ENCODE peak calls at places on chromosomes 16 and 17, in five cellular contexts. E is ovary, Z is gastrocnemius medialis, D is brain microvascular endothelial cell, B is fibroblast of pulmonary artery. O is an unnamed sample.

GRCh38 chr16:8674413-8675022 is at the start of gene ABAT:
- DNase-seq in E (peak), Z (peak), D (peak), B (peak), O (peak)

GRCh38 chr16:83725313-83725712 is 82.5 kb upstream of the HSBP1 start:
- DNase-seq in E (no peak), Z (no peak), D (no peak), B (no peak), O (no peak)

GRCh38 chr17:9224485-9224884 is 203.2 kb downstream of the NTN1 start:
- DNase-seq in E (no peak), Z (no peak), D (no peak), B (no peak), O (no peak)

GRCh38 chr16:74275031-74275636 is 21.5 kb upstream of the PSMD7 start:
- DNase-seq in E (no peak), Z (no peak), D (no peak), B (peak), O (no peak)

GRCh38 chr17:79581306-79581932 is 29.4 kb downstream of the RBFOX3 start:
- DNase-seq in E (no peak), Z (no peak), D (no peak), B (no peak), O (no peak)

GRCh38 chr16:50830698-50831097 is 88.8 kb downstream of the CYLD start:
- DNase-seq in E (no peak), Z (no peak), D (no peak), B (no peak), O (no peak)

GRCh38 chr16:67537636-67538591 is 9.3 kb downstream of the RIPOR1 start:
- DNase-seq in E (peak), Z (peak), D (no peak), B (peak), O (peak)

GRCh38 chr16:969508-970378 is 1.0 kb downstream of the LMF1 start:
- DNase-seq in E (peak), Z (no peak), D (no peak), B (peak), O (no peak)

GRCh38 chr17:21345236-21345635 is 30.9 kb upstream of the KCNJ12 start:
- DNase-seq in E (peak), Z (no peak), D (no peak), B (no peak), O (no peak)

GRCh38 chr17:36726199-36726598 is 124.8 kb downstream of the MRM1 start:
- DNase-seq in E (no peak), Z (no peak), D (no peak), B (no peak), O (no peak)

GRCh38 chr16:11972128-11972527 is 4.4 kb upstream of the SNX29 start:
- DNase-seq in E (no peak), Z (no peak), D (no peak), B (peak), O (peak)

GRCh38 chr16:71414038-71414437 is 27.8 kb downstream of the TLE7 start:
- DNase-seq in E (no peak), Z (no peak), D (no peak), B (no peak), O (no peak)

GRCh38 chr16:7025616-7026190 is 306.9 kb upstream of the RBFOX1 start:
- DNase-seq in E (peak), Z (peak), D (peak), B (no peak), O (peak)

GRCh38 chr17:74282587-74283370 is 8.7 kb downstream of the DNAI2 start:
- DNase-seq in E (no peak), Z (no peak), D (no peak), B (no peak), O (peak)

GRCh38 chr17:2484876-2485275 is 26.8 kb downstream of the METTL16 start:
- DNase-seq in E (no peak), Z (no peak), D (no peak), B (no peak), O (no peak)

GRCh38 chr16:89873109-89873821 is at the start of gene TCF25:
- DNase-seq in E (peak), Z (peak), D (peak), B (peak), O (peak)

GRCh38 chr16:1296688-1297412 is 12.6 kb upstream of the UBE2I start:
- DNase-seq in E (no peak), Z (peak), D (peak), B (no peak), O (peak)

GRCh38 chr16:84443166-84443802 is 61.2 kb downstream of the MEAK7 start:
- DNase-seq in E (no peak), Z (no peak), D (no peak), B (no peak), O (no peak)

GRCh38 chr16:84535408-84535807 is 30.9 kb upstream of the MEAK7 start:
- DNase-seq in E (no peak), Z (no peak), D (no peak), B (no peak), O (no peak)

GRCh38 chr17:20116683-20117309 is 107.6 kb downstream of the SPECC1 start:
- DNase-seq in E (peak), Z (no peak), D (peak), B (peak), O (peak)

GRCh38 chr16:13425840-13426239 is 494.1 kb upstream of the ERCC4 start:
- DNase-seq in E (no peak), Z (no peak), D (no peak), B (no peak), O (no peak)

GRCh38 chr17:31319253-31319661 is 2.2 kb downstream of the EVI2A start:
- DNase-seq in E (no peak), Z (no peak), D (no peak), B (no peak), O (no peak)

GRCh38 chr17:29069526-29070041 is 26.6 kb downstream of the PIPOX start:
- DNase-seq in E (no peak), Z (no peak), D (no peak), B (no peak), O (no peak)

GRCh38 chr17:19958023-19958422 is 19.6 kb downstream of the AKAP10 start:
- DNase-seq in E (no peak), Z (no peak), D (peak), B (peak), O (peak)

GRCh38 chr17:71922439-71922838 is 198.4 kb upstream of the SOX9 start:
- DNase-seq in E (no peak), Z (no peak), D (peak), B (peak), O (no peak)

GRCh38 chr17:63780507-63780906 is 6.5 kb downstream of the DDX42 start:
- DNase-seq in E (no peak), Z (peak), D (no peak), B (peak), O (peak)

GRCh38 chr17:34562387-34562786 is 17.0 kb upstream of the TMEM132E start:
- DNase-seq in E (no peak), Z (no peak), D (no peak), B (no peak), O (no peak)
- TF ChIP-seq CTCF in E (no peak), Z (no peak), D (peak), B (peak), O (peak)

GRCh38 chr17:13909901-13910519 is 159.3 kb upstream of the COX10 start:
- DNase-seq in E (no peak), Z (no peak), D (no peak), B (no peak), O (no peak)
- TF ChIP-seq CTCF in E (no peak), Z (no peak), D (no peak), B (no peak), O (no peak)

GRCh38 chr17:50100480-50100883 is 5.3 kb downstream of the PDK2 start:
- DNase-seq in E (no peak), Z (no peak), D (no peak), B (no peak), O (no peak)

GRCh38 chr17:50100921-50101345 is 5.8 kb downstream of the PDK2 start:
- DNase-seq in E (peak), Z (no peak), D (no peak), B (no peak), O (peak)

GRCh38 chr17:50102164-50102991 is 7.2 kb downstream of the PDK2 start:
- DNase-seq in E (no peak), Z (peak), D (no peak), B (no peak), O (peak)

GRCh38 chr17:50103252-50103651 is 8.1 kb downstream of the PDK2 start:
- DNase-seq in E (no peak), Z (no peak), D (no peak), B (no peak), O (no peak)

GRCh38 chr17:50101346-50102163 is 6.4 kb downstream of the PDK2 start:
- DNase-seq in E (peak), Z (no peak), D (no peak), B (peak), O (no peak)
- TF ChIP-seq CTCF in E (no peak), Z (peak), D (no peak), B (no peak), O (peak)

GRCh38 chr17:45824901-45825492 is 19.7 kb upstream of the SPPL2C start:
- DNase-seq in E (no peak), Z (no peak), D (no peak), B (no peak), O (no peak)

GRCh38 chr17:45823598-45823997 is 21.1 kb upstream of the SPPL2C start:
- DNase-seq in E (no peak), Z (no peak), D (no peak), B (no peak), O (no peak)

GRCh38 chr17:45826919-45827628 is 17.6 kb upstream of the SPPL2C start:
- DNase-seq in E (no peak), Z (no peak), D (no peak), B (no peak), O (no peak)

GRCh38 chr17:45825792-45826191 is 18.9 kb upstream of the SPPL2C start:
- DNase-seq in E (no peak), Z (no peak), D (no peak), B (no peak), O (no peak)

GRCh38 chr17:45824475-45824874 is 20.2 kb upstream of the SPPL2C start:
- DNase-seq in E (no peak), Z (no peak), D (no peak), B (no peak), O (no peak)
- TF ChIP-seq CTCF in E (no peak), Z (no peak), D (no peak), B (no peak), O (no peak)

DNA sequence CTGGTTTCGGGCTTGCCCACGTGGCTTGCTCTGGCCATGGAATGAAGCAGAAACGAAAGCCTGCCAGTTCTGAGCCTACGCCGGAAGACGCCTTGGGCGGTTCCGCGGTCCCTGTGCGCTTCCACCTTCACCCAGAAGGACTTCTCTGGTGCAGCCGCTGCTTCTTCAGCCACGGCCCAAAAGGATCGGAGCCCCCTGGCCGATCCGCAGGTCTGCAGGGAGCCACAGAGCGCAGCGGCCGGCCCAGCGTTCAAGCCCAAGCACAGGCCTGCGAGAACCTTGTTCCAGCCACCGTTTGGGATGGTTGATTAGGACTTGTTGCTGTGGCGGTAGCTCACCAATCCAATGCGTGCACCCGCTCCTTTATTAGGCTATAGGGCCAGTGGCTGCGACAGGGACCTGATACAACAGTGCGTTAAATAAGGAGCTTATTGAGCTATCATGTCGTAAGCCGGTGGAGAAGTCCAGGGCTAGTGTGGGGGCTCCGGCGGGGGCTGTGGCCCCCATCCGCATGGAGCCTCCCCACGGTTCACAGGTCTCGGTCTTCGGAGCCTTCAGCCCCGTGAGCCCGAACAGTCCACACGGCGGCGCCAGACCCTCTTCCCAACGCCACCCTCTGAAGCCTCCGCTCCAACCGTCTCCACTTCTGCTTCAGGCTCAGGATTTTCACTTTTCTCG is 10.2 kb upstream of the MPP2 start:
- DNase-seq in E (no peak), Z (no peak), D (peak), B (peak), O (no peak)
- TF ChIP-seq CTCF in E (no peak), Z (no peak), D (peak), B (peak), O (peak)

GRCh38 chr17:18093616-18094408 is 6.1 kb downstream of the DRG2 start:
- DNase-seq in E (no peak), Z (peak), D (peak), B (peak), O (peak)
- TF ChIP-seq CTCF in E (no peak), Z (no peak), D (peak), B (peak), O (peak)

GRCh38 chr16:72859581-72859980 is 188.3 kb downstream of the ZFHX3 start:
- DNase-seq in E (no peak), Z (no peak), D (no peak), B (no peak), O (no peak)

GRCh38 chr16:72854537-72854936 is 193.4 kb downstream of the ZFHX3 start:
- DNase-seq in E (no peak), Z (no peak), D (no peak), B (no peak), O (no peak)

GRCh38 chr16:72857841-72858594 is 189.9 kb downstream of the ZFHX3 start:
- DNase-seq in E (no peak), Z (no peak), D (no peak), B (no peak), O (no peak)

GRCh38 chr16:72858611-72859493 is 189.1 kb downstream of the ZFHX3 start:
- DNase-seq in E (no peak), Z (no peak), D (peak), B (peak), O (no peak)

GRCh38 chr16:72856797-72857196 is 191.1 kb downstream of the ZFHX3 start:
- DNase-seq in E (no peak), Z (no peak), D (peak), B (peak), O (no peak)
- TF ChIP-seq CTCF in E (no peak), Z (no peak), D (peak), B (peak), O (peak)

O was measured in adrenal gland.